ENCODE peak calls at places on chromosomes 11 and 22, in eight cellular contexts. B, P, N, U, L, Z, D and Y are unnamed samples. For H3K4me1, the result is how much of the 10 kb centered on the place peaks cover.

GRCh38 chr11:4713241-4713640 is 8.7 kb downstream of the MMP26 start:
- DNase-seq in B (no peak), D (no peak), N (no peak), P (no peak), L (no peak), Z (no peak), U (no peak), Y (no peak)

GRCh38 chr11:122423283-122423682 is 232.2 kb upstream of the UBASH3B start:
- DNase-seq in Z (no peak), D (no peak), U (no peak), N (no peak), B (no peak), L (no peak), P (no peak), Y (no peak)

GRCh38 chr11:112412383-112412782 is 151.7 kb upstream of the PLET1 start:
- DNase-seq in P (no peak), N (no peak), B (no peak), Z (no peak), L (no peak), U (no peak), D (no peak), Y (peak)

GRCh38 chr11:57787205-57787604 is 25.6 kb downstream of the CTNND1 start:
- DNase-seq in Z (no peak), L (no peak), N (no peak), U (no peak), B (no peak), D (no peak), P (no peak), Y (no peak)

GRCh38 chr11:87421422-87421821 is 383.7 kb downstream of the TMEM135 start:
- DNase-seq in Z (no peak), B (no peak), D (peak), N (peak), P (peak), U (no peak), L (no peak), Y (peak)

GRCh38 chr22:43163241-43163795 is 12.0 kb downstream of the TSPO start:
- DNase-seq in Z (no peak), N (no peak), P (no peak), U (no peak), L (no peak), B (no peak), D (no peak), Y (no peak)

GRCh38 chr11:72589802-72590761 is 84.1 kb downstream of the PDE2A start:
- DNase-seq in L (peak), Z (no peak), N (no peak), P (peak), D (peak), U (no peak), B (no peak), Y (no peak)

GRCh38 chr22:19139974-19140373 is 4.5 kb downstream of the ESS2 start:
- DNase-seq in Z (no peak), B (no peak), P (no peak), U (no peak), N (no peak), L (no peak), D (no peak), Y (no peak)

GRCh38 chr11:65580031-65580692 is 4.3 kb downstream of the EHBP1L1 start:
- DNase-seq in Z (no peak), P (no peak), B (no peak), L (no peak), N (no peak), D (no peak), U (no peak), Y (no peak)

GRCh38 chr11:96012086-96012824 is 88.3 kb upstream of the MTMR2 start:
- DNase-seq in B (peak), Z (peak), D (peak), L (peak), N (peak), U (peak), P (peak), Y (no peak)

GRCh38 chr22:20571531-20572007 is 64.2 kb downstream of the MED15 start:
- DNase-seq in B (no peak), D (peak), P (peak), L (peak), Z (no peak), N (no peak), U (no peak), Y (no peak)

GRCh38 chr11:122146475-122146874 is 30.5 kb upstream of the BLID start:
- DNase-seq in B (no peak), Z (no peak), P (no peak), N (no peak), L (no peak), U (no peak), D (no peak), Y (no peak)

GRCh38 chr11:116379185-116379828 is 393.5 kb downstream of the BUD13 start:
- DNase-seq in Z (no peak), D (no peak), P (peak), N (no peak), B (no peak), L (no peak), U (no peak), Y (no peak)

GRCh38 chr11:97544401-97544800 is 1154.6 kb downstream of the JRKL start:
- DNase-seq in B (no peak), D (no peak), U (no peak), Z (no peak), L (no peak), N (no peak), P (no peak), Y (no peak)

GRCh38 chr11:16863382-16863781 is 124.9 kb downstream of the C11orf58 start:
- DNase-seq in L (no peak), Z (no peak), P (peak), U (no peak), D (no peak), N (no peak), B (no peak), Y (no peak)

GRCh38 chr22:44689173-44689572 is 12.8 kb upstream of the PRR5 start:
- DNase-seq in Z (no peak), D (no peak), P (no peak), B (no peak), L (no peak), N (no peak), U (no peak), Y (no peak)

GRCh38 chr22:41350087-41350486 is 31.7 kb upstream of the TEF start:
- DNase-seq in Z (no peak), U (no peak), L (no peak), P (no peak), N (no peak), B (no peak), D (no peak), Y (no peak)

GRCh38 chr11:119520400-119520799 is 97.4 kb upstream of the THY1 start:
- DNase-seq in B (no peak), L (no peak), P (no peak), U (no peak), N (no peak), D (no peak), Z (no peak), Y (no peak)

GRCh38 chr11:19711911-19712280 is 741 bp upstream of the NAV2 start:
- DNase-seq in D (no peak), Z (peak), N (peak), P (no peak), L (no peak), U (no peak), B (no peak), Y (no peak)

GRCh38 chr11:124518900-124519541 is 24.4 kb downstream of the OR8B12 start:
- DNase-seq in U (no peak), N (no peak), P (no peak), L (no peak), Z (no peak), B (no peak), D (no peak), Y (no peak)

GRCh38 chr11:94417386-94417987 is 16.3 kb upstream of the GPR83 start:
- DNase-seq in U (no peak), P (peak), B (no peak), L (no peak), N (no peak), D (no peak), Z (no peak), Y (no peak)

GRCh38 chr11:74672956-74673895 is 58.0 kb downstream of the CHRDL2 start:
- DNase-seq in B (peak), P (no peak), L (no peak), Z (no peak), U (peak), D (peak), N (peak), Y (peak)

GRCh38 chr22:41499624-41500280 is 30.8 kb downstream of the ACO2 start:
- DNase-seq in Z (no peak), B (no peak), L (no peak), P (no peak), U (no peak), N (no peak), D (no peak), Y (no peak)

GRCh38 chr11:1502168-1502955 is 15.8 kb upstream of the MOB2 start:
- DNase-seq in N (no peak), Z (peak), D (no peak), U (no peak), P (no peak), B (peak), L (no peak), Y (no peak)

GRCh38 chr11:24773326-24773725 is 276.5 kb downstream of the LUZP2 start:
- DNase-seq in P (no peak), D (no peak), L (no peak), N (no peak), B (no peak), U (no peak), Z (no peak), Y (no peak)

GRCh38 chr11:31995525-31996123 is 95.2 kb upstream of the RCN1 start:
- DNase-seq in D (no peak), P (no peak), B (no peak), Z (no peak), N (no peak), L (no peak), U (no peak), Y (no peak)

GRCh38 chr11:127521413-127521812 is 520.8 kb upstream of the KIRREL3 start:
- DNase-seq in U (no peak), D (no peak), Z (no peak), L (no peak), B (no peak), P (no peak), N (no peak), Y (no peak)

DNA sequence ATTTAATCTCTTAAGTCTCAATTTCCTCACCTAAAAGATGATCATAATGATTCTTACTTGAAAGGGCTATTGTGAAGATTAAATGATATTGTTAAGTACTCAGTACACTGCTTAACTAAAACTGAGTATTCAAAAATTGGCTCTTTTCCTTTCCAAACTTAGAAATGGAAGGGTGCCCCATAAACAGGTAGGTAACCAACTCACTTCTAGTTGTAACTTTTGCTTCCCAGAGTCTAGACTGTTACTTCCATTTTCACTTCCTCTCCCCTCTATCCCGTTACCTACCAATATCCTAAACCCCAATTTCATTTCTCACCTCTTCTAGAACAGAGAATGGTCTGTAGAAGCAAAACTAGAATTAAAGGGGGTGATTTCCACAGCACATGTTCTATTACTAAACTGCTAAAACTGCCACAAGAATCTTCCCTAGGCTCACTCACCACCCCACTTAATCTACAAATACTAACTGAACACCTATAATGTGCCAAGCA is 50.0 kb downstream of the RRAS2 start:
- DNase-seq in U (no peak), P (no peak), L (no peak), N (no peak), D (no peak), Z (no peak), B (no peak), Y (no peak)
- H3K4me1 ChIP-seq in U (under half), P (under half), L (under half), N (under half), D (under half), Z (under half), B (under half), Y (half or more)

GRCh38 chr11:12200359-12201015 is 90.1 kb downstream of the MICAL2 start:
- DNase-seq in L (no peak), B (peak), N (no peak), Z (no peak), D (peak), U (peak), P (no peak), Y (no peak)

GRCh38 chr11:12199231-12199948 is 89.0 kb downstream of the MICAL2 start:
- DNase-seq in Z (peak), N (no peak), B (peak), D (no peak), L (no peak), P (peak), U (no peak), Y (no peak)

GRCh38 chr11:12202911-12203310 is 92.5 kb downstream of the MICAL2 start:
- DNase-seq in N (no peak), D (no peak), P (no peak), Z (no peak), B (peak), U (no peak), L (no peak), Y (no peak)

GRCh38 chr11:12198261-12198925 is 88.0 kb downstream of the MICAL2 start:
- DNase-seq in D (no peak), Z (no peak), L (no peak), N (no peak), P (no peak), B (peak), U (no peak), Y (no peak)

GRCh38 chr11:12201016-12201985 is 90.9 kb downstream of the MICAL2 start:
- DNase-seq in L (no peak), D (peak), N (no peak), U (no peak), Z (no peak), B (peak), P (peak), Y (no peak)
- H3K4me1 ChIP-seq in L (under half), D (under half), N (under half), U (under half), Z (under half), B (half or more), P (half or more), Y (under half)

DNA sequence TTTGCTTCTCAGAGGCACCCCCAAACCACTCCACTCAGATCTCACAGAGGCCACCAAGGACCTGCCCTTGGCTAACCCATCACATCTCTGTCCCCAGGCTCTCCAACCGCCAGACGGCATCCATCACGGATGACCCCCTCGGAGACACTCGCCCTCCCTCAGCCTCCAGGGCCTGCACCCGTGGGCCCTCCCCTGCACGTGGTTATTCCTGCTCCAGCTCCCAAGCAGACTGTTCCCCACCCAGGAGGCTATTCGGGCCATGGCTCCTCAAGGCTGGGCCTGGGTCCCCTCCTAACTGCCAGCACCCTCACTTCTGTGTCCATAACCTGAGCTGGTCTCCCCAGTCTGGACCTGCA is 11.0 kb downstream of the CELSR1 start:
- DNase-seq in D (no peak), N (no peak), Z (no peak), B (no peak), U (no peak), P (no peak), L (no peak), Y (no peak)
- H3K4me1 ChIP-seq in D (under half), N (under half), Z (under half), B (under half), U (under half), P (under half), L (under half), Y (under half)

GRCh38 chr22:39942433-39943213 is 17.6 kb upstream of the TMA7B start:
- DNase-seq in Z (no peak), D (no peak), L (no peak), N (no peak), U (no peak), P (no peak), B (no peak), Y (no peak)

GRCh38 chr22:39943366-39943765 is 16.8 kb upstream of the TMA7B start:
- DNase-seq in Z (no peak), P (peak), L (no peak), D (peak), U (no peak), B (no peak), N (no peak), Y (no peak)

GRCh38 chr22:39941661-39942060 is 18.5 kb upstream of the TMA7B start:
- DNase-seq in Z (no peak), P (no peak), D (no peak), N (no peak), L (no peak), B (no peak), U (no peak), Y (no peak)

GRCh38 chr22:39946571-39947407 is 13.4 kb upstream of the TMA7B start:
- DNase-seq in U (no peak), P (no peak), N (no peak), D (no peak), L (no peak), Z (no peak), B (no peak), Y (no peak)

DNA sequence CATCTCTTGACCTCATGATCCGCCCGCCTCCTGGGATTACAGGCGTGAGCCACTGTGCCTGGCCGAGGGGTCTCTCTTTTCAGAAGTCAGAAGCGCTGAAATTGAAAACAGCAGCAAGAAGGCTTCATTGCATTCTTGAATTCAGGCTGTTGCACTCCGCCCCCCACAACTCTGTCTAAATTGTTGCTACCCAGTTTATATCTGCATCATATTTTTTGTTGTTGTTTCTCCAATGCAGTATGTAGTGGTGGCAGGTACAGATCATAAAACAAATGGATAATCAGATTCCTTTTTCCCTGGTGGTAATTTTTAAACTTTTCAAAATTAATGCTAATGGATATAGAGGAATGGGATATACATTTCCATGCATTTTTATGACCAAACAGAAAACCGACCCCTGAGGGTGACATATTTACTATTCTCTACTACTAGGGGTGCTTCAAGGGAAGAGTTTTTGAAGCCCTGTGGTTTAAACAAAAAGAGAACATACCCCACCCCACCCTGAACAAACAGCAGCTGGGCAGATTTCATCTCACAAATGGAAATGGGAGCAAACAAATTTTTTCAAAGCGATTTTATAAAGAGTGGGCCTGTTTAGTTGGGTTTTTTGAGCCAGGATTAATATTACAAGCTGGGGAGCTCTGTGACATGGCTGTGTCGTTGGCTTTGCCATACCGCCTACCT is 16.1 kb upstream of the TMA7B start:
- DNase-seq in P (no peak), L (no peak), U (no peak), Z (no peak), B (no peak), N (no peak), D (no peak), Y (no peak)
- H3K4me1 ChIP-seq in P (under half), L (half or more), U (under half), Z (under half), B (under half), N (under half), D (under half), Y (under half)

GRCh38 chr22:24142241-24142640 is 39.0 kb upstream of the SUSD2 start:
- DNase-seq in L (no peak), D (no peak), P (no peak), Z (no peak), B (no peak), U (no peak), N (no peak), Y (no peak)

GRCh38 chr22:24144056-24144455 is 37.2 kb upstream of the SUSD2 start:
- DNase-seq in L (no peak), Z (no peak), N (no peak), P (no peak), U (no peak), D (no peak), B (no peak), Y (no peak)

GRCh38 chr22:24140357-24140756 is 40.9 kb upstream of the SUSD2 start:
- DNase-seq in B (peak), N (no peak), D (no peak), Z (peak), U (no peak), L (no peak), P (no peak), Y (no peak)

GRCh38 chr22:24142831-24143230 is 38.5 kb upstream of the SUSD2 start:
- DNase-seq in L (no peak), N (no peak), P (no peak), D (no peak), U (no peak), Z (no peak), B (no peak), Y (no peak)

GRCh38 chr22:24141586-24141985 is 39.7 kb upstream of the SUSD2 start:
- DNase-seq in P (no peak), L (no peak), Z (no peak), D (no peak), B (no peak), N (no peak), U (no peak), Y (no peak)
- H3K4me1 ChIP-seq in P (under half), L (half or more), Z (half or more), D (under half), B (half or more), N (half or more), U (under half), Y (half or more)

GRCh38 chr11:100675115-100675650 is 11.9 kb upstream of the ARHGAP42 start:
- DNase-seq in U (no peak), Z (no peak), N (no peak), D (no peak), P (no peak), L (no peak), B (no peak), Y (no peak)

GRCh38 chr11:100671471-100671870 is 15.6 kb upstream of the ARHGAP42 start:
- DNase-seq in N (no peak), P (no peak), L (no peak), D (no peak), Z (no peak), U (no peak), B (no peak), Y (no peak)

GRCh38 chr11:100674212-100674611 is 12.9 kb upstream of the ARHGAP42 start:
- DNase-seq in P (no peak), Z (no peak), L (no peak), N (no peak), D (no peak), U (no peak), B (no peak), Y (no peak)

GRCh38 chr11:100672483-100673038 is 14.5 kb upstream of the ARHGAP42 start:
- DNase-seq in L (no peak), N (no peak), U (no peak), B (no peak), Z (no peak), P (no peak), D (no peak), Y (no peak)

DNA sequence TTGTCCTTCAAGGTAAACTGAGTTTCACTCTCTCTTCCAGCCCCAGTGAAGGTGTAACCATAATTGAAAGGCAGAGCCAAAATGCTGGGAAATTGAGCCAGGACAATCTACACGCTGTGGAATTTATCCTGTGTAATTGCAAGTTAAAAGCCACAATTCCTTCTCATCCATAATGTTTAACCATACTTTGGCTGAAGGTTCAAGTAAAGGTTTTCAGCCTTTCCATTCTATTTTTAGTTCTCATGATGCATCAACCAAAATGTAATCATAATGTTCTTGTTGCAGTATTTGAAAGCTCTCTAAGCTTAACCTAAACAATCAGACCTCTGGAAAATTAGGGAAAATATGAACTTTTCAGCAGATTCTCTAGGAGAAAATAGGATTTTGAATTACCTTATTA is 14.0 kb upstream of the ARHGAP42 start:
- DNase-seq in B (no peak), N (no peak), Z (no peak), L (no peak), P (no peak), U (no peak), D (no peak), Y (no peak)
- H3K4me1 ChIP-seq in B (under half), N (under half), Z (under half), L (under half), P (under half), U (under half), D (under half), Y (under half)